ENCODE peak calls at places on chromosomes 4 and X, in ten cellular contexts. One of them, this sample, is unnamed.

GRCh38 chrX:147550217-147550616 is 361.5 kb upstream of the FMR1 start:
- DNase-seq in WTC11: no peak
- DNase-seq in heart left ventricle: no peak
- DNase-seq in Calu3: no peak
- DNase-seq in upper lobe of left lung: peak
- DNase-seq in thyroid gland: no peak
- DNase-seq in CD4-positive, alpha-beta T cell: no peak
- DNase-seq in brain microvascular endothelial cell: no peak
- DNase-seq in GM20000: no peak
- DNase-seq in fibroblast of mammary gland: no peak
- DNase-seq in this sample: no peak

GRCh38 chr4:2651546-2651945 is 104.6 kb downstream of the TNIP2 start:
- DNase-seq in WTC11: no peak
- DNase-seq in heart left ventricle: no peak
- DNase-seq in Calu3: no peak
- DNase-seq in upper lobe of left lung: no peak
- DNase-seq in thyroid gland: no peak
- DNase-seq in CD4-positive, alpha-beta T cell: no peak
- DNase-seq in brain microvascular endothelial cell: no peak
- DNase-seq in GM20000: no peak
- DNase-seq in fibroblast of mammary gland: no peak
- DNase-seq in this sample: no peak

GRCh38 chr4:53693408-53693807 is 102.1 kb upstream of the LNX1 start:
- DNase-seq in WTC11: no peak
- DNase-seq in heart left ventricle: no peak
- DNase-seq in Calu3: no peak
- DNase-seq in upper lobe of left lung: no peak
- DNase-seq in thyroid gland: no peak
- DNase-seq in CD4-positive, alpha-beta T cell: no peak
- DNase-seq in brain microvascular endothelial cell: no peak
- DNase-seq in GM20000: no peak
- DNase-seq in fibroblast of mammary gland: no peak
- DNase-seq in this sample: no peak

GRCh38 chr4:947491-947971 is 15.3 kb downstream of the TMEM175 start:
- DNase-seq in WTC11: no peak
- DNase-seq in heart left ventricle: peak
- DNase-seq in Calu3: no peak
- DNase-seq in upper lobe of left lung: no peak
- DNase-seq in thyroid gland: no peak
- DNase-seq in CD4-positive, alpha-beta T cell: no peak
- DNase-seq in brain microvascular endothelial cell: no peak
- DNase-seq in GM20000: no peak
- DNase-seq in fibroblast of mammary gland: no peak
- DNase-seq in this sample: no peak

GRCh38 chrX:38817004-38817703 is 15.9 kb downstream of the MID1IP1 start:
- DNase-seq in WTC11: peak
- DNase-seq in heart left ventricle: peak
- DNase-seq in Calu3: peak
- DNase-seq in upper lobe of left lung: peak
- DNase-seq in thyroid gland: peak
- DNase-seq in CD4-positive, alpha-beta T cell: no peak
- DNase-seq in brain microvascular endothelial cell: peak
- DNase-seq in GM20000: peak
- DNase-seq in fibroblast of mammary gland: peak
- DNase-seq in this sample: no peak

GRCh38 chr4:64880557-64880956 is 471.3 kb upstream of the TECRL start:
- DNase-seq in WTC11: no peak
- DNase-seq in heart left ventricle: no peak
- DNase-seq in Calu3: no peak
- DNase-seq in upper lobe of left lung: no peak
- DNase-seq in thyroid gland: no peak
- DNase-seq in CD4-positive, alpha-beta T cell: no peak
- DNase-seq in brain microvascular endothelial cell: no peak
- DNase-seq in GM20000: no peak
- DNase-seq in fibroblast of mammary gland: no peak
- DNase-seq in this sample: no peak

GRCh38 chr4:150242820-150243458 is 164.7 kb downstream of the DCLK2 start:
- DNase-seq in WTC11: peak
- DNase-seq in heart left ventricle: no peak
- DNase-seq in Calu3: peak
- DNase-seq in upper lobe of left lung: no peak
- DNase-seq in thyroid gland: peak
- DNase-seq in CD4-positive, alpha-beta T cell: no peak
- DNase-seq in brain microvascular endothelial cell: peak
- DNase-seq in GM20000: peak
- DNase-seq in fibroblast of mammary gland: peak
- DNase-seq in this sample: no peak

GRCh38 chr4:56463711-56464110 is 3.7 kb upstream of the SRP72 start:
- DNase-seq in WTC11: no peak
- DNase-seq in heart left ventricle: no peak
- DNase-seq in Calu3: no peak
- DNase-seq in upper lobe of left lung: no peak
- DNase-seq in thyroid gland: no peak
- DNase-seq in CD4-positive, alpha-beta T cell: no peak
- DNase-seq in brain microvascular endothelial cell: no peak
- DNase-seq in GM20000: no peak
- DNase-seq in fibroblast of mammary gland: no peak
- DNase-seq in this sample: no peak

GRCh38 chrX:114127411-114128025 is 456.4 kb upstream of the HTR2C start:
- DNase-seq in WTC11: peak
- DNase-seq in heart left ventricle: no peak
- DNase-seq in Calu3: no peak
- DNase-seq in upper lobe of left lung: no peak
- DNase-seq in thyroid gland: no peak
- DNase-seq in CD4-positive, alpha-beta T cell: no peak
- DNase-seq in brain microvascular endothelial cell: no peak
- DNase-seq in GM20000: no peak
- DNase-seq in fibroblast of mammary gland: no peak
- DNase-seq in this sample: no peak

GRCh38 chr4:11197942-11198341 is 230.8 kb downstream of the HS3ST1 start:
- DNase-seq in WTC11: no peak
- DNase-seq in heart left ventricle: no peak
- DNase-seq in Calu3: no peak
- DNase-seq in upper lobe of left lung: no peak
- DNase-seq in thyroid gland: no peak
- DNase-seq in CD4-positive, alpha-beta T cell: no peak
- DNase-seq in brain microvascular endothelial cell: no peak
- DNase-seq in GM20000: no peak
- DNase-seq in fibroblast of mammary gland: no peak
- DNase-seq in this sample: no peak

GRCh38 chr4:164188236-164188635 is 565.7 kb upstream of the SMIM31 start:
- DNase-seq in WTC11: no peak
- DNase-seq in heart left ventricle: no peak
- DNase-seq in Calu3: no peak
- DNase-seq in upper lobe of left lung: no peak
- DNase-seq in thyroid gland: no peak
- DNase-seq in CD4-positive, alpha-beta T cell: no peak
- DNase-seq in brain microvascular endothelial cell: no peak
- DNase-seq in GM20000: no peak
- DNase-seq in fibroblast of mammary gland: no peak
- DNase-seq in this sample: no peak

DNA sequence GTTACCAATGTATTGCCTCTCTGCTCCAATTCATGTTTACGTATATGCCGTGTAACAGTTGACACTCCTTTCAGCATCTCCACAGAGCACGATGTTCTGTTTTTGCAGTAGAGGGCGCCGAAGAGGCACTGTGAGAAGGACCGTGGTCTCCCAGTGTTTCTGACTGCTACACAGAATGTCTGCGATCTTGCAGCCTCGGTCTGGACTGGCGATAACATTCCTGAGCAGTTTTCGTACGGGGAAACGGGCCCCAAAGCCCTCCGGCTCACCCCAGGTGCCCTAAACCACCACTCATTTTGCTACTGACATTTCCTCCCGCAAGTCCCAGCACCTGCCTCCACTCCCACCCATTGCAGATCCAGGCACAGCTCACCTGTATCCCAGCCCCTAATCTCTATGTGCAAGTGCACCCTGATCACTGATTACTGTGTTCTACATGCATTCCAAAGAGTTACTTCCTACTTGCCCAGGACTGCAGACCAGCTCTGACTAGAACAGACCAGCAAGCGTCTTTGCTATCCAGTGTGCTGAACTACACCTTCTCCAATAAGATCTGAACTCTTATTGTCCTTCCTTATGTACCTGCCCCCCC is 12.4 kb upstream of the NFXL1 start:
- DNase-seq in WTC11: peak
- DNase-seq in heart left ventricle: peak
- DNase-seq in Calu3: peak
- DNase-seq in upper lobe of left lung: peak
- DNase-seq in thyroid gland: peak
- DNase-seq in CD4-positive, alpha-beta T cell: peak
- DNase-seq in brain microvascular endothelial cell: peak
- DNase-seq in GM20000: peak
- DNase-seq in fibroblast of mammary gland: peak
- DNase-seq in this sample: no peak
- TF ChIP-seq CTCF in WTC11: peak
- TF ChIP-seq CTCF in heart left ventricle: peak
- TF ChIP-seq CTCF in Calu3: peak
- TF ChIP-seq CTCF in upper lobe of left lung: peak
- TF ChIP-seq CTCF in thyroid gland: peak
- TF ChIP-seq CTCF in CD4-positive, alpha-beta T cell: peak
- TF ChIP-seq CTCF in brain microvascular endothelial cell: peak
- TF ChIP-seq CTCF in GM20000: peak
- TF ChIP-seq CTCF in fibroblast of mammary gland: peak
- TF ChIP-seq CTCF in this sample: peak

DNA sequence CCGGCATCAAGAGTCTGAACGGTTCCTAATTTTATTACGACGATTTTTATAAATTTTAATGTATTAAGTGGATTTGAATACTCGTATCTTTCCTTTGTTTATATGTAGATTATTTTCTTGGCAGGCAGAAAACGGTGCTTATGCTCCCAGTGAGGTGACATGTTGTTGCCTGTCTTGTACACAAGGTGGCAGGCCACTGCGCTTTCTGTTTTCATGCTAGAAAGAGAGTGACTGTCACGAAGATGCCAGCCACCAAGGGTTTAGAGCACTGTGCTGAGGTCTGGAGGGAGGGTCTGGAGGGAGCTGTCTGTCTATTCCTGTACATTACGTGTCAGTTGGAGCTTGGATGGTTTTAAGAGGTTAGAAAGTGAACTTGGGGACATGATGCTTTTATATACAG is 87.7 kb downstream of the SHROOM2 start:
- DNase-seq in WTC11: peak
- DNase-seq in heart left ventricle: no peak
- DNase-seq in Calu3: peak
- DNase-seq in upper lobe of left lung: peak
- DNase-seq in thyroid gland: peak
- DNase-seq in CD4-positive, alpha-beta T cell: peak
- DNase-seq in brain microvascular endothelial cell: no peak
- DNase-seq in GM20000: peak
- DNase-seq in fibroblast of mammary gland: no peak
- DNase-seq in this sample: no peak
- TF ChIP-seq CTCF in WTC11: no peak
- TF ChIP-seq CTCF in heart left ventricle: peak
- TF ChIP-seq CTCF in Calu3: peak
- TF ChIP-seq CTCF in upper lobe of left lung: peak
- TF ChIP-seq CTCF in thyroid gland: no peak
- TF ChIP-seq CTCF in CD4-positive, alpha-beta T cell: peak
- TF ChIP-seq CTCF in brain microvascular endothelial cell: peak
- TF ChIP-seq CTCF in GM20000: peak
- TF ChIP-seq CTCF in fibroblast of mammary gland: peak
- TF ChIP-seq CTCF in this sample: peak

GRCh38 chrX:41933546-41933945 is 10.2 kb upstream of the CASK start:
- DNase-seq in WTC11: no peak
- DNase-seq in heart left ventricle: no peak
- DNase-seq in Calu3: no peak
- DNase-seq in upper lobe of left lung: no peak
- DNase-seq in thyroid gland: no peak
- DNase-seq in CD4-positive, alpha-beta T cell: no peak
- DNase-seq in brain microvascular endothelial cell: no peak
- DNase-seq in GM20000: no peak
- DNase-seq in fibroblast of mammary gland: no peak
- DNase-seq in this sample: no peak
- TF ChIP-seq CTCF in WTC11: no peak
- TF ChIP-seq CTCF in heart left ventricle: no peak
- TF ChIP-seq CTCF in Calu3: no peak
- TF ChIP-seq CTCF in upper lobe of left lung: no peak
- TF ChIP-seq CTCF in thyroid gland: no peak
- TF ChIP-seq CTCF in CD4-positive, alpha-beta T cell: no peak
- TF ChIP-seq CTCF in brain microvascular endothelial cell: no peak
- TF ChIP-seq CTCF in GM20000: no peak
- TF ChIP-seq CTCF in fibroblast of mammary gland: no peak
- TF ChIP-seq CTCF in this sample: no peak

GRCh38 chrX:129449141-129449540 is 74.1 kb downstream of the SMARCA1 start:
- DNase-seq in WTC11: no peak
- DNase-seq in heart left ventricle: no peak
- DNase-seq in Calu3: no peak
- DNase-seq in upper lobe of left lung: no peak
- DNase-seq in thyroid gland: no peak
- DNase-seq in CD4-positive, alpha-beta T cell: no peak
- DNase-seq in brain microvascular endothelial cell: no peak
- DNase-seq in GM20000: no peak
- DNase-seq in fibroblast of mammary gland: no peak
- DNase-seq in this sample: no peak
- TF ChIP-seq CTCF in WTC11: no peak
- TF ChIP-seq CTCF in heart left ventricle: no peak
- TF ChIP-seq CTCF in Calu3: no peak
- TF ChIP-seq CTCF in upper lobe of left lung: no peak
- TF ChIP-seq CTCF in thyroid gland: no peak
- TF ChIP-seq CTCF in CD4-positive, alpha-beta T cell: no peak
- TF ChIP-seq CTCF in brain microvascular endothelial cell: peak
- TF ChIP-seq CTCF in GM20000: no peak
- TF ChIP-seq CTCF in fibroblast of mammary gland: no peak
- TF ChIP-seq CTCF in this sample: no peak

GRCh38 chrX:125727117-125727516 is 407.4 kb downstream of the TEX13C start:
- DNase-seq in WTC11: no peak
- DNase-seq in heart left ventricle: no peak
- DNase-seq in Calu3: no peak
- DNase-seq in upper lobe of left lung: no peak
- DNase-seq in thyroid gland: no peak
- DNase-seq in CD4-positive, alpha-beta T cell: no peak
- DNase-seq in brain microvascular endothelial cell: no peak
- DNase-seq in GM20000: no peak
- DNase-seq in fibroblast of mammary gland: no peak
- DNase-seq in this sample: no peak
- TF ChIP-seq CTCF in WTC11: no peak
- TF ChIP-seq CTCF in heart left ventricle: no peak
- TF ChIP-seq CTCF in Calu3: no peak
- TF ChIP-seq CTCF in upper lobe of left lung: no peak
- TF ChIP-seq CTCF in thyroid gland: no peak
- TF ChIP-seq CTCF in CD4-positive, alpha-beta T cell: no peak
- TF ChIP-seq CTCF in brain microvascular endothelial cell: no peak
- TF ChIP-seq CTCF in GM20000: no peak
- TF ChIP-seq CTCF in fibroblast of mammary gland: no peak
- TF ChIP-seq CTCF in this sample: no peak

DNA sequence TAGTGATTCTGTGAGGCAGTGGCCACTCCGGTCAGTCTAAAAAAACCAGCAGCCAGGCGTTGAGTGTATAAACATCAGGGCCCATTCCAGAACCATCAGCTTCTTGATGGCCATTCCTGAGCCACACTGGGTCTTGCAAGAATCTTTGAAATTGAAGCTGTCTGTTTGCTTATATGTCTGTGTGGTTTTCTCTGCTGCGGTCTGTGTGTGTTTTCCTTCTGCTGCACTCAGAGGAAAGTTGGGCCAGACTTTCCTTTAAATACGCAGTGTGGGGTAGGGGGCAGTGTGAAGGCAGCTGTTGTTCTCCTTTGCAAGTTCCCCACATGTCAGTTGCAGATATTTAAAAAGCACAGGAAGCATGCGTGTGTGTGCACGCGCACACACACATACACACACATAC is 32.2 kb downstream of the CCKAR start:
- DNase-seq in WTC11: no peak
- DNase-seq in heart left ventricle: no peak
- DNase-seq in Calu3: no peak
- DNase-seq in upper lobe of left lung: no peak
- DNase-seq in thyroid gland: no peak
- DNase-seq in CD4-positive, alpha-beta T cell: no peak
- DNase-seq in brain microvascular endothelial cell: peak
- DNase-seq in GM20000: no peak
- DNase-seq in fibroblast of mammary gland: no peak
- DNase-seq in this sample: no peak
- TF ChIP-seq CTCF in WTC11: no peak
- TF ChIP-seq CTCF in heart left ventricle: no peak
- TF ChIP-seq CTCF in Calu3: no peak
- TF ChIP-seq CTCF in upper lobe of left lung: no peak
- TF ChIP-seq CTCF in thyroid gland: no peak
- TF ChIP-seq CTCF in CD4-positive, alpha-beta T cell: no peak
- TF ChIP-seq CTCF in brain microvascular endothelial cell: peak
- TF ChIP-seq CTCF in GM20000: no peak
- TF ChIP-seq CTCF in fibroblast of mammary gland: no peak
- TF ChIP-seq CTCF in this sample: no peak